ENCODE peak calls at places on chromosomes 12 and 14, in four cellular contexts. One of them, this sample, is unnamed.
A peak's percentile ranks its signal among the peaks of the same experiment; 100 is the strongest.

GRCh38 chr14:29242755-29243340 is 476.3 kb downstream of the FOXG1 start:
- DNase-seq in nephron progenitor cell: no peak
- DNase-seq in mucosa of descending colon: no peak
- DNase-seq in heart left ventricle: no peak
- DNase-seq in this sample: no peak

GRCh38 chr12:112908548-112908947 is 1.8 kb downstream of the OAS1 start:
- DNase-seq in heart left ventricle: no peak
- DNase-seq in mucosa of descending colon: no peak
- DNase-seq in nephron progenitor cell: no peak
- DNase-seq in this sample: no peak

GRCh38 chr14:101189962-101190560 is 286.5 kb upstream of the RTL1 start:
- DNase-seq in nephron progenitor cell: no peak
- DNase-seq in heart left ventricle: no peak
- DNase-seq in mucosa of descending colon: no peak
- DNase-seq in this sample: no peak

GRCh38 chr14:68446243-68447040 is 346.4 kb downstream of the ZFP36L1 start:
- DNase-seq in heart left ventricle: no peak
- DNase-seq in nephron progenitor cell: no peak
- DNase-seq in mucosa of descending colon: no peak
- DNase-seq in this sample: no peak

GRCh38 chr12:85309180-85309579 is 29.2 kb downstream of the ALX1 start:
- DNase-seq in heart left ventricle: no peak
- DNase-seq in nephron progenitor cell: peak; percentile 4
- DNase-seq in mucosa of descending colon: no peak
- DNase-seq in this sample: no peak

GRCh38 chr14:92322516-92322915 is 449 bp upstream of the SLC24A4 start:
- DNase-seq in mucosa of descending colon: no peak
- DNase-seq in nephron progenitor cell: no peak
- DNase-seq in heart left ventricle: no peak
- DNase-seq in this sample: no peak

GRCh38 chr14:95756127-95756526 is 42.2 kb upstream of the TCL1A start:
- DNase-seq in mucosa of descending colon: no peak
- DNase-seq in nephron progenitor cell: no peak
- DNase-seq in heart left ventricle: no peak
- DNase-seq in this sample: no peak

GRCh38 chr12:9634177-9634803 is 26.6 kb upstream of the KLRB1 start:
- DNase-seq in heart left ventricle: no peak
- DNase-seq in nephron progenitor cell: peak; percentile 39
- DNase-seq in mucosa of descending colon: no peak
- DNase-seq in this sample: peak; percentile 61

GRCh38 chr12:38161123-38162000 is 155.2 kb upstream of the ALG10B start:
- DNase-seq in heart left ventricle: no peak
- DNase-seq in mucosa of descending colon: no peak
- DNase-seq in nephron progenitor cell: no peak
- DNase-seq in this sample: no peak

GRCh38 chr14:74541225-74541624 is 47.7 kb downstream of the ISCA2 start:
- DNase-seq in mucosa of descending colon: no peak
- DNase-seq in nephron progenitor cell: no peak
- DNase-seq in heart left ventricle: no peak
- DNase-seq in this sample: no peak

GRCh38 chr12:67919406-67919805 is 69.8 kb upstream of the IFNG-AS1 start:
- DNase-seq in nephron progenitor cell: no peak
- DNase-seq in heart left ventricle: no peak
- DNase-seq in mucosa of descending colon: no peak
- DNase-seq in this sample: no peak

GRCh38 chr14:96094656-96095055 is 55.5 kb downstream of the C14orf132 start:
- DNase-seq in nephron progenitor cell: no peak
- DNase-seq in heart left ventricle: no peak
- DNase-seq in mucosa of descending colon: no peak
- DNase-seq in this sample: no peak

GRCh38 chr12:79673334-79673733 is 17.4 kb downstream of the PAWR start:
- DNase-seq in heart left ventricle: no peak
- DNase-seq in nephron progenitor cell: no peak
- DNase-seq in mucosa of descending colon: no peak
- DNase-seq in this sample: no peak

GRCh38 chr12:88266851-88267360 is 124.8 kb downstream of the TMTC3 start:
- DNase-seq in mucosa of descending colon: no peak
- DNase-seq in heart left ventricle: no peak
- DNase-seq in nephron progenitor cell: no peak
- DNase-seq in this sample: no peak

GRCh38 chr12:29743072-29743471 is 40.7 kb downstream of the TMTC1 start:
- DNase-seq in nephron progenitor cell: no peak
- DNase-seq in heart left ventricle: no peak
- DNase-seq in mucosa of descending colon: no peak
- DNase-seq in this sample: no peak

GRCh38 chr14:28308727-28309126 is 457.9 kb upstream of the FOXG1 start:
- DNase-seq in nephron progenitor cell: no peak
- DNase-seq in mucosa of descending colon: no peak
- DNase-seq in heart left ventricle: no peak
- DNase-seq in this sample: no peak

GRCh38 chr14:79721399-79722084 is 489.8 kb downstream of the DIO2 start:
- DNase-seq in mucosa of descending colon: no peak
- DNase-seq in heart left ventricle: no peak
- DNase-seq in nephron progenitor cell: no peak
- DNase-seq in this sample: no peak

GRCh38 chr14:74799765-74800164 is 36.6 kb downstream of the YLPM1 start:
- DNase-seq in heart left ventricle: no peak
- DNase-seq in nephron progenitor cell: no peak
- DNase-seq in mucosa of descending colon: no peak
- DNase-seq in this sample: no peak

GRCh38 chr14:50971122-50971781 is 27.0 kb upstream of the PYGL start:
- DNase-seq in heart left ventricle: no peak
- DNase-seq in nephron progenitor cell: no peak
- DNase-seq in mucosa of descending colon: no peak
- DNase-seq in this sample: no peak

GRCh38 chr12:98424726-98425401 is 90.5 kb upstream of the TMPO start:
- DNase-seq in mucosa of descending colon: no peak
- DNase-seq in nephron progenitor cell: peak; percentile 65
- DNase-seq in heart left ventricle: no peak
- DNase-seq in this sample: peak; percentile 69

GRCh38 chr12:93247313-93248057 is 130.2 kb upstream of the NUDT4 start:
- DNase-seq in heart left ventricle: no peak
- DNase-seq in mucosa of descending colon: no peak
- DNase-seq in nephron progenitor cell: no peak
- DNase-seq in this sample: no peak

GRCh38 chr14:88614218-88614907 is 51.5 kb downstream of the ZC3H14 start:
- DNase-seq in nephron progenitor cell: no peak
- DNase-seq in mucosa of descending colon: no peak
- DNase-seq in heart left ventricle: no peak
- DNase-seq in this sample: no peak

GRCh38 chr14:72594099-72594901 is 299.6 kb downstream of the DPF3 start:
- DNase-seq in mucosa of descending colon: no peak
- DNase-seq in heart left ventricle: no peak
- DNase-seq in nephron progenitor cell: no peak
- DNase-seq in this sample: no peak

GRCh38 chr12:2934371-2934770 is 24.8 kb upstream of the TEAD4 start:
- DNase-seq in nephron progenitor cell: no peak
- DNase-seq in heart left ventricle: no peak
- DNase-seq in mucosa of descending colon: no peak
- DNase-seq in this sample: no peak

GRCh38 chr12:2937500-2937899 is 21.7 kb upstream of the TEAD4 start:
- DNase-seq in heart left ventricle: no peak
- DNase-seq in nephron progenitor cell: no peak
- DNase-seq in mucosa of descending colon: no peak
- DNase-seq in this sample: no peak

GRCh38 chr12:2933586-2933985 is 25.6 kb upstream of the TEAD4 start:
- DNase-seq in nephron progenitor cell: no peak
- DNase-seq in heart left ventricle: no peak
- DNase-seq in mucosa of descending colon: no peak
- DNase-seq in this sample: no peak

GRCh38 chr12:2940564-2940963 is 18.6 kb upstream of the TEAD4 start:
- DNase-seq in heart left ventricle: no peak
- DNase-seq in nephron progenitor cell: no peak
- DNase-seq in mucosa of descending colon: no peak
- DNase-seq in this sample: no peak

GRCh38 chr12:2936301-2936700 is 22.9 kb upstream of the TEAD4 start:
- DNase-seq in nephron progenitor cell: no peak
- DNase-seq in mucosa of descending colon: no peak
- DNase-seq in heart left ventricle: no peak
- DNase-seq in this sample: no peak
- TF ChIP-seq CTCF in nephron progenitor cell: no peak
- TF ChIP-seq CTCF in mucosa of descending colon: no peak
- TF ChIP-seq CTCF in heart left ventricle: no peak
- TF ChIP-seq CTCF in this sample: no peak

GRCh38 chr12:59578239-59578638 is 17.6 kb upstream of the SLC16A7 start:
- DNase-seq in heart left ventricle: no peak
- DNase-seq in mucosa of descending colon: no peak
- DNase-seq in nephron progenitor cell: no peak
- DNase-seq in this sample: no peak
- TF ChIP-seq CTCF in heart left ventricle: no peak
- TF ChIP-seq CTCF in mucosa of descending colon: no peak
- TF ChIP-seq CTCF in nephron progenitor cell: no peak
- TF ChIP-seq CTCF in this sample: no peak

DNA sequence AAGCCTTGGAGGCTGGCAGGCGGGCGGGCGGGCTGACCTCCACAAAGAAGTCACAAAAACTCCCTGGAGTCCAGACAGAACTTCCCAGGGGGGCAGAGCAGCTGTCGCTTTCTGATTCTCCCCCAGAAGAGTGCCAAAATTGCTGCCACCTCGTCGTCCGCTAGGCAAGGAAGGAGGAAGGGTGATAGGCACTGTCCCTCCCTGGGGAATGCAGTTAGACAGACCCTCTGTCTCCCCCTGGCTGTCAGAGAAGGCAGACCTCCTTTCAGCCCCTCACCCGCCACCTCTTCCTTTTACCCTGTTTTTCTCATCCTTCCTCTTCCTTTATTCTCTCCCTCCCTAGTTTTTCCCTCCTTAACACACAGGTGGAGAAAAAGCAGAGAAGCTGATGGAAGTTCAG is 18.7 kb downstream of the GRIN2B start:
- DNase-seq in mucosa of descending colon: no peak
- DNase-seq in nephron progenitor cell: peak; percentile 18
- DNase-seq in heart left ventricle: no peak
- DNase-seq in this sample: no peak
- TF ChIP-seq CTCF in mucosa of descending colon: no peak
- TF ChIP-seq CTCF in nephron progenitor cell: peak; percentile 33
- TF ChIP-seq CTCF in heart left ventricle: no peak
- TF ChIP-seq CTCF in this sample: no peak

DNA sequence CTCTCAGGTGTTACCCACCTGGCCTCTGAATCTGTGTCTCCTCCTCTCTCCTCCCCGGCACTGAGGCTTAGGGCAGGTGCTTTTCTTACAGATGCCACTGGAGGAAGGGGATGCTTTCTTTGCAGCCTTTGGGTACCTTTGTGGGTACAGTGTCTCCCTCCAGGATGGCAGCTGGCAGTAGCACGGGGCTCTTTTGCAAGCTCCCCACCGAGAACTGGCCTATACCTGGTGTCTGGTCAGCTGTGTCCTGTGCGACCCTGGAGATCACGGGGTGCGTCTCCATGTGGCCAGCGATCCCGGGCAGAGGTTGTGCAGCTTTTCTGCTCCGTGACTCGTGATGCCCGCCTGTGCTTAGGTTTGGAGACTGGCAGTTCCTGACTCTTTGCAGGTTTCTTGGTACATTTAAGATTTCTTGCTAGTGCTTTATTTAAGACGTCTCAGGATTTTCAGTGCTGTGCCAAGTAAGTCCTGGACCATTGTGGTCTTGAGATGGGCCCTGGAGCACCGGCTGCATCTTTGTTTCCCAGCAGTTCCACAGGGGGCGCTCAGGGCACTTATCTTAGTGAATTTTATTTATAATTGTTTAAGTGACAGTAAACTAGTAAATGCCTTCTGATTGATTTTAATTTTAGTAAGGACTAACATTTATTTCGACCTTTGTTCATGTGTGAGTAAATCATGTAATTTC is 68.9 kb downstream of the DDX51 start:
- DNase-seq in nephron progenitor cell: no peak
- DNase-seq in mucosa of descending colon: no peak
- DNase-seq in heart left ventricle: no peak
- DNase-seq in this sample: no peak
- TF ChIP-seq CTCF in nephron progenitor cell: no peak
- TF ChIP-seq CTCF in mucosa of descending colon: no peak
- TF ChIP-seq CTCF in heart left ventricle: no peak
- TF ChIP-seq CTCF in this sample: peak; percentile 10

GRCh38 chr12:86917121-86917520 is 660.9 kb upstream of the MGAT4C start:
- DNase-seq in nephron progenitor cell: no peak
- DNase-seq in mucosa of descending colon: no peak
- DNase-seq in heart left ventricle: no peak
- DNase-seq in this sample: no peak

DNA sequence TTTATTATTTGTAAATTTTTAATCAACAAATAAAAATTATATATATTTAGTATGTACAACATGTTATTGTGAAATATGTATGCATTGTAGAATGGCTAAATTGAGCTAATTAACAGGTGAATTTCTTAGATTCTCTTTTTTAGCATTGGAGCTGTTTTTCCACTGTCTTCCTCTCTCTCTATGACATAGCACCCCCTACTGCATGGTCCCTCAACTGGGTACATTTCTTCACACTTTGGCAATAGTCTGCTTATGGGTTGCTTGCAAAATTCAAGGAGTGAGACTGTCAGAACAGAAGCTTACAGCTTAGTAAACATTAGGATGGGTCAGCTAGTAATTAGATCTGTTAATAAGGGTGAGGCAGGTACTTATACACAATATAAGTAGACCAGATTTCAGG is 658.5 kb upstream of the MGAT4C start:
- DNase-seq in heart left ventricle: no peak
- DNase-seq in nephron progenitor cell: peak; percentile 11
- DNase-seq in mucosa of descending colon: no peak
- DNase-seq in this sample: peak; percentile 46
- TF ChIP-seq CTCF in heart left ventricle: peak; percentile 24
- TF ChIP-seq CTCF in nephron progenitor cell: peak; percentile 51
- TF ChIP-seq CTCF in mucosa of descending colon: no peak
- TF ChIP-seq CTCF in this sample: peak; percentile 32

DNA sequence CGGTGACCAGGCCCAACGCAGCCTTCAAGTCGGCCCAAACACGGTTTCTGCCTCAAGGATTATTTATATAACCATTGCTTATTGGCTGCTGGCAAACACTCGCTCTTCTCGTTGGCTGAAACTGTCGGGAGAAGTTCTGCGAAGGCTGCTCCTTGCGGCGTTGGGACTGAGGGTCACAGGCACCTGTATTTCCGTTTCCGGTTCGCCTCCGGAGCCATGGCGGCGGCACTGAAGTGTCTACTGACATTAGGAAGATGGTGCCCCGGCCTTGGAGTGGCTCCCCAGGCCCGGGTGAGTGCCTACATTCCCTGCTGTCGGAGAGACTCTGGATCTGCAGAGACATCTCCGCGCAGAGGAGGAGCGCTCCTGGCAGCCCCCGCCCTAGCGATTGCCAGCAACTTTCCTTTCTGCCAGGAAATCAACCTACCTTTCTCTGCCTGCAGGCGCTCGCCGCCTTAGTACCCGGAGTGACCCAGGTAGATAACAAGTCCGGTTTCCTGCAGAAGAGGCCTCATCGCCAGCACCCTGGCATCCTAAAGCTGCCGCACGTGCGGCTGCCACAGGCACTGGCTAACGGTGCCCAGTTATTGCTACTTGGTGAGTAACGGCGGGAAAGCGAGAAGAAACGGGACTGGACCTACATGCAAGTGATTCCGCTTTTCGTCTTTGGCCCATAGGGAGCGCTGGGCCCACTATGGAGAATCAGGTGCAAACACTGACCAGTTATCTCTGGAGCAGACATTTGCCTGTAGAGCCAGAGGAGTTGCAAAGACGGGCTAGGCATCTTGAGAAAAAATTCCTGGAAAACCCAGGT is at the start of gene METTL17:
- DNase-seq in heart left ventricle: peak; percentile 91
- DNase-seq in mucosa of descending colon: peak; percentile 93
- DNase-seq in nephron progenitor cell: peak; percentile 82
- DNase-seq in this sample: peak; percentile 74
- TF ChIP-seq CTCF in heart left ventricle: no peak
- TF ChIP-seq CTCF in mucosa of descending colon: no peak
- TF ChIP-seq CTCF in nephron progenitor cell: peak; percentile 39
- TF ChIP-seq CTCF in this sample: no peak